ENCODE peak calls at places on chromosomes 1 and 21, in four cellular contexts. D, R, O and A are unnamed samples.

GRCh38 chr1:28343405-28343804 is 14.6 kb downstream of the MED18 start:
- DNase-seq in R (no peak), O (no peak), D (no peak), A (no peak)

GRCh38 chr1:92968138-92969032 is 7.1 kb upstream of the DIPK1A start:
- DNase-seq in O (no peak), R (no peak), D (no peak), A (no peak)

GRCh38 chr1:13646533-13646932 is 53.5 kb upstream of the PRDM2 start:
- DNase-seq in D (no peak), O (no peak), R (no peak), A (no peak)

GRCh38 chr1:43432907-43433306 is 20.8 kb downstream of the HYI start:
- DNase-seq in R (no peak), D (peak), O (no peak), A (no peak)

GRCh38 chr21:46472246-46472645 is 13.6 kb downstream of the DIP2A start:
- DNase-seq in R (no peak), D (no peak), O (no peak), A (no peak)

GRCh38 chr1:103180660-103181059 is 72.3 kb upstream of the COL11A1 start:
- DNase-seq in R (peak), O (no peak), D (no peak), A (no peak)

GRCh38 chr21:45304161-45304830 is 16.6 kb upstream of the POFUT2 start:
- DNase-seq in O (no peak), R (no peak), D (no peak), A (peak)

GRCh38 chr1:242827538-242827937 is 303.0 kb upstream of the PLD5 start:
- DNase-seq in O (no peak), R (no peak), D (no peak), A (no peak)

GRCh38 chr21:26965091-26965566 is 1.8 kb downstream of the ADAMTS5 start:
- DNase-seq in O (no peak), R (no peak), D (peak), A (no peak)